ENCODE peak calls at places on chromosomes 2 and 18, in five cellular contexts. L is dorsolateral prefrontal cortex; P is stimulated activated CD8-positive, alpha-beta memory T cell treated with anti-CD3 and anti-CD28 coated beads, Interleukin-12 subunit alpha, Interleukin-12 subunit beta, amount 100 ng/mL, for 1 hour; K is left ventricle myocardium inferior; T is substantia nigra. B is an unnamed sample.

GRCh38 chr2:45329045-45329677 is 281.9 kb downstream of the SRBD1 start:
- DNase-seq in L (no peak), K (no peak), P (no peak), T (no peak), B (no peak)

GRCh38 chr2:27154990-27155615 is 6.3 kb downstream of the TCF23 start:
- DNase-seq in T (no peak), L (no peak), K (no peak), P (no peak), B (no peak)

GRCh38 chr18:22200611-22201225 is 31.3 kb downstream of the GATA6 start:
- DNase-seq in L (no peak), K (no peak), P (no peak), T (no peak), B (no peak)

GRCh38 chr2:94861308-94862152 is 9.7 kb upstream of the TEKT4 start:
- DNase-seq in L (peak; percentile 41), K (peak; percentile 7), T (no peak), P (no peak), B (no peak)

GRCh38 chr18:79797518-79798345 is at the start of gene KCNG2:
- DNase-seq in L (no peak), T (no peak), P (no peak), K (no peak), B (peak; percentile 15)

GRCh38 chr2:196586511-196586991 is 53.0 kb upstream of the CCDC150 start:
- DNase-seq in L (no peak), P (no peak), K (no peak), T (no peak), B (no peak)

GRCh38 chr2:28644760-28645159 is 106.9 kb upstream of the PPP1CB start:
- DNase-seq in P (no peak), T (no peak), L (no peak), K (no peak), B (no peak)

GRCh38 chr2:11757101-11757500 is 10.7 kb downstream of the LPIN1 start:
- DNase-seq in L (no peak), K (no peak), T (no peak), P (no peak), B (no peak)

GRCh38 chr2:7015007-7015950 is 98.1 kb downstream of the RNF144A start:
- DNase-seq in L (no peak), K (no peak), T (no peak), P (no peak), B (no peak)

GRCh38 chr2:106758885-106759559 is 126.9 kb downstream of the ST6GAL2 start:
- DNase-seq in K (peak; percentile 16), T (no peak), L (no peak), P (no peak), B (no peak)

GRCh38 chr18:4074647-4075046 is 380.5 kb downstream of the DLGAP1 start:
- DNase-seq in L (no peak), P (no peak), K (no peak), T (no peak), B (no peak)

GRCh38 chr2:178829299-178829698 is 22.1 kb upstream of the TTN start:
- DNase-seq in P (no peak), K (no peak), L (no peak), T (no peak), B (no peak)

GRCh38 chr18:26548144-26549102 is at the start of gene KCTD1:
- DNase-seq in P (peak; percentile 41), T (peak; percentile 63), L (peak; percentile 83), K (peak; percentile 82), B (peak; percentile 69)

B was measured in stimulated activated CD4-positive, alpha-beta T cell treated with anti-CD3 and anti-CD28 coated beads, Interleukin-4, amount 100 ng/mL, for 1 hour.